ENCODE peak calls at places on chromosomes 2 and 18, in ten cellular contexts. K is astrocyte of the spinal cord; I is tibial nerve; P is fibroblast of villous mesenchyme; O is GM20000; H is GM06990; B is fibroblast of mammary gland; Z is osteoblast; N is activated CD8-positive, alpha-beta T cell treated with anti-CD3 and anti-CD28 coated beads for 36 hours; Y is CD8-positive, alpha-beta T cell. S is an unnamed sample.

GRCh38 chr2:162233197-162233596 is 10.0 kb downstream of the FAP start:
- DNase-seq in K (no peak), I (peak; percentile 23), P (peak; percentile 87), O (no peak), H (no peak), B (peak; percentile 92), Z (no peak), N (no peak), Y (no peak), S (no peak)

GRCh38 chr2:221590861-221591260 is 18.8 kb upstream of the EPHA4 start:
- DNase-seq in K (no peak), I (no peak), P (no peak), O (no peak), H (no peak), B (no peak), Z (no peak), N (no peak), Y (no peak), S (no peak)

GRCh38 chr2:96764253-96764637 is 3.5 kb downstream of the CNNM4 start:
- DNase-seq in K (no peak), I (no peak), P (no peak), O (no peak), H (no peak), B (no peak), Z (no peak), N (no peak), Y (no peak), S (no peak)

GRCh38 chr2:238113611-238114010 is 13.5 kb downstream of the ESPNL start:
- DNase-seq in K (no peak), I (no peak), P (no peak), O (no peak), H (no peak), B (no peak), Z (peak; percentile 38), N (no peak), Y (no peak), S (peak; percentile 22)

GRCh38 chr2:112199188-112199587 is 55.7 kb downstream of the ZC3H8 start:
- DNase-seq in K (no peak), I (no peak), P (no peak), O (no peak), H (no peak), B (peak; percentile 8), Z (no peak), N (no peak), Y (no peak), S (no peak)

GRCh38 chr18:8980496-8981402 is 121.8 kb upstream of the NDUFV2 start:
- DNase-seq in K (peak; percentile 54), I (no peak), P (no peak), O (no peak), H (no peak), B (no peak), Z (no peak), N (no peak), Y (no peak), S (no peak)

GRCh38 chr2:238952261-238952924 is 104.5 kb downstream of the TWIST2 start:
- DNase-seq in K (no peak), I (no peak), P (peak; percentile 40), O (no peak), H (no peak), B (no peak), Z (peak; percentile 18), N (no peak), Y (no peak), S (peak; percentile 10)

GRCh38 chr2:229081411-229081810 is 189.7 kb downstream of the PID1 start:
- DNase-seq in K (no peak), I (no peak), P (no peak), O (no peak), H (no peak), B (no peak), Z (no peak), N (no peak), Y (no peak), S (no peak)

GRCh38 chr18:50011813-50012445 is 183.0 kb downstream of the MYO5B start:
- DNase-seq in K (peak; percentile 87), I (no peak), P (peak; percentile 75), O (no peak), H (no peak), B (peak; percentile 79), Z (no peak), N (no peak), Y (no peak), S (no peak)

GRCh38 chr2:192026064-192026715 is 168.5 kb downstream of the TMEFF2 start:
- DNase-seq in K (no peak), I (no peak), P (peak; percentile 58), O (no peak), H (no peak), B (peak; percentile 31), Z (no peak), N (no peak), Y (no peak), S (no peak)

GRCh38 chr2:192025607-192026006 is 169.1 kb downstream of the TMEFF2 start:
- DNase-seq in K (no peak), I (no peak), P (no peak), O (no peak), H (no peak), B (no peak), Z (peak; percentile 30), N (no peak), Y (no peak), S (no peak)

GRCh38 chr2:192029089-192029488 is 165.6 kb downstream of the TMEFF2 start:
- DNase-seq in K (no peak), I (no peak), P (peak; percentile 35), O (no peak), H (no peak), B (peak; percentile 46), Z (no peak), N (peak; percentile 27), Y (no peak), S (peak; percentile 80)

GRCh38 chr2:192026716-192027109 is 168.0 kb downstream of the TMEFF2 start:
- DNase-seq in K (no peak), I (no peak), P (no peak), O (no peak), H (no peak), B (no peak), Z (no peak), N (no peak), Y (no peak), S (no peak)

DNA sequence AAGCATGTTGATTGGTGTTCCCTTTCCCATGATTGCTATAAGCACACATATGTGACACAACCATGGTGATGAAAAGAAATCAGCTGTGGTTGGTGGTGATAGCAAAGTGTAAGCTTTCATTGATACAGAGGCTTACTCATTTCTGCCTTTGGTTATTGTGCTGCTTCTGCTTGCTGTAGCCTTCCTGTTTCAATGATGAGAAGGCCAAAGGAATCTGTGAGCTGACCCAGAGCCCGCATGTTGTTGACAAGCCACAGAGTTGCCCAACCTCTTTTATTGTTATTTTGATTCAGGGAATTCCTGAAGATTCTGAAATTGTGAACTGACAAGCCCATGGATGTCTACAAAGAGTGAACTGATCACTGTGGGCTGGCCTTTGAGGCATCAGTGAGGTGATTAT is 164.4 kb downstream of the TMEFF2 start:
- DNase-seq in K (no peak), I (no peak), P (peak; percentile 47), O (no peak), H (peak; percentile 22), B (peak; percentile 42), Z (no peak), N (no peak), Y (no peak), S (no peak)
- TF ChIP-seq CTCF in K (no peak), I (no peak), P (no peak), O (no peak), H (no peak), B (no peak), Z (no peak), N (no peak), Y (no peak), S (no peak)

DNA sequence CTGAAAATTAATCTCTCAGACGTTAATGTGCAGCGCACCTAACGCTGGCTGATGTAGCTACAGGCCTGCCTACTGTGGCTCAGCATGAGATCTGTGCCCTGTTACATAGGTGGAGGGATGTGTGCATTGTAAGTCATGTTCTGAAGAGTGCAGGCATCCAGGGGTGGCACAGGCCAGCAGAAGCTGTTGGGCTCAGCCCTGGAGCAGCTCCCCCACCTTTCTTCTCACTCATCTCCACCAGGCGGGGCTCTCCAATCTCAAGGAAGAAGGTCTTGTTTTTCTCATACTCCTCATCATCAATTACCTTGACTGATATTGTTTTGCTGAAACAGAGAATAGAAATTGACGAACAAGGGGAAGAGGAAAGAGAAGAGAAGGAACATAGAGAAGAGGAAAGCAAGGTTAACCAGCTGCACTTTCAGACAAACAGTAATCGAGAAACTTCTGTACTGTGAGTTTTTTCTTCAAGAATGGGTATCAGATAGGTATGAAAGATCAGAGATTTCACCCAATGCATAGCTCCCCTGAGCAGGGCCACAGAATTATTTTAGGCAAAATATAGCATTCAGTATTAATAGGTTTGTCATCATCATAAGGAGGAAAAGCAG is 273.6 kb downstream of the SLC8A1 start:
- DNase-seq in K (no peak), I (no peak), P (no peak), O (no peak), H (peak; percentile 6), B (no peak), Z (peak; percentile 71), N (no peak), Y (no peak), S (no peak)
- TF ChIP-seq CTCF in K (no peak), I (no peak), P (no peak), O (no peak), H (peak; percentile 4), B (no peak), Z (no peak), N (no peak), Y (no peak), S (no peak)

GRCh38 chr2:75464348-75464946 is 96.3 kb downstream of the EVA1A start:
- DNase-seq in K (peak; percentile 59), I (peak; percentile 6), P (peak; percentile 37), O (no peak), H (no peak), B (peak; percentile 54), Z (no peak), N (peak; percentile 5), Y (no peak), S (no peak)
- TF ChIP-seq CTCF in K (peak; percentile 87), I (peak; percentile 40), P (peak; percentile 83), O (no peak), H (peak; percentile 80), B (peak; percentile 93), Z (peak; percentile 84), N (peak; percentile 61), Y (no peak), S (peak; percentile 80)

GRCh38 chr2:11903085-11903484 is 156.7 kb downstream of the LPIN1 start:
- DNase-seq in K (no peak), I (no peak), P (no peak), O (no peak), H (no peak), B (no peak), Z (no peak), N (no peak), Y (no peak), S (no peak)

GRCh38 chr2:11907178-11907577 is 160.7 kb downstream of the LPIN1 start:
- DNase-seq in K (no peak), I (no peak), P (no peak), O (no peak), H (no peak), B (no peak), Z (no peak), N (no peak), Y (no peak), S (no peak)

GRCh38 chr2:11899896-11900295 is 153.5 kb downstream of the LPIN1 start:
- DNase-seq in K (no peak), I (no peak), P (no peak), O (no peak), H (no peak), B (no peak), Z (no peak), N (no peak), Y (no peak), S (no peak)

GRCh38 chr2:11901351-11902069 is 155.1 kb downstream of the LPIN1 start:
- DNase-seq in K (no peak), I (no peak), P (no peak), O (no peak), H (no peak), B (no peak), Z (no peak), N (no peak), Y (no peak), S (peak; percentile 51)

GRCh38 chr2:11904029-11904428 is 157.6 kb downstream of the LPIN1 start:
- DNase-seq in K (no peak), I (no peak), P (no peak), O (peak; percentile 28), H (peak; percentile 42), B (no peak), Z (no peak), N (no peak), Y (no peak), S (no peak)
- TF ChIP-seq CTCF in K (peak; percentile 13), I (no peak), P (no peak), O (peak; percentile 12), H (peak; percentile 62), B (no peak), Z (no peak), N (no peak), Y (no peak), S (peak; percentile 22)

S was measured in H9.